ENCODE peak calls at places on chromosomes 12 and 14, in seven cellular contexts. One of them, this sample, is unnamed.

GRCh38 chr14:44901696-44902095 is 60.1 kb downstream of the KLHL28 start:
- DNase-seq in dorsolateral prefrontal cortex: no peak
- DNase-seq in foreskin fibroblast: no peak
- DNase-seq in GM12865: no peak
- DNase-seq in BJ: no peak
- DNase-seq in ascending aorta: no peak
- DNase-seq in tibial nerve: no peak
- DNase-seq in this sample: no peak

GRCh38 chr12:66066929-66067281 is 63.6 kb downstream of the LLPH start:
- DNase-seq in dorsolateral prefrontal cortex: no peak
- DNase-seq in foreskin fibroblast: no peak
- DNase-seq in GM12865: no peak
- DNase-seq in BJ: no peak
- DNase-seq in ascending aorta: no peak
- DNase-seq in tibial nerve: no peak
- DNase-seq in this sample: no peak

GRCh38 chr14:105577339-105577861 is 51.0 kb downstream of the TMEM121 start:
- DNase-seq in dorsolateral prefrontal cortex: no peak
- DNase-seq in foreskin fibroblast: no peak
- DNase-seq in GM12865: peak
- DNase-seq in BJ: no peak
- DNase-seq in ascending aorta: peak
- DNase-seq in tibial nerve: no peak
- DNase-seq in this sample: no peak

GRCh38 chr14:99383457-99384428 is 96.9 kb downstream of the SETD3 start:
- DNase-seq in dorsolateral prefrontal cortex: no peak
- DNase-seq in foreskin fibroblast: no peak
- DNase-seq in GM12865: no peak
- DNase-seq in BJ: no peak
- DNase-seq in ascending aorta: no peak
- DNase-seq in tibial nerve: no peak
- DNase-seq in this sample: no peak

GRCh38 chr14:67674139-67674479 is 323 bp downstream of the VTI1B start:
- DNase-seq in dorsolateral prefrontal cortex: peak
- DNase-seq in foreskin fibroblast: no peak
- DNase-seq in GM12865: peak
- DNase-seq in BJ: no peak
- DNase-seq in ascending aorta: peak
- DNase-seq in tibial nerve: peak
- DNase-seq in this sample: no peak

GRCh38 chr14:31578266-31578665 is 17.1 kb downstream of the NUBPL start:
- DNase-seq in dorsolateral prefrontal cortex: no peak
- DNase-seq in foreskin fibroblast: no peak
- DNase-seq in GM12865: no peak
- DNase-seq in BJ: no peak
- DNase-seq in ascending aorta: no peak
- DNase-seq in tibial nerve: no peak
- DNase-seq in this sample: no peak

GRCh38 chr14:97580923-97581495 is 783.8 kb downstream of the VRK1 start:
- DNase-seq in dorsolateral prefrontal cortex: no peak
- DNase-seq in foreskin fibroblast: no peak
- DNase-seq in GM12865: peak
- DNase-seq in BJ: no peak
- DNase-seq in ascending aorta: no peak
- DNase-seq in tibial nerve: no peak
- DNase-seq in this sample: no peak

GRCh38 chr14:58535084-58535483 is 102.7 kb upstream of the DACT1 start:
- DNase-seq in dorsolateral prefrontal cortex: no peak
- DNase-seq in foreskin fibroblast: no peak
- DNase-seq in GM12865: no peak
- DNase-seq in BJ: peak
- DNase-seq in ascending aorta: no peak
- DNase-seq in tibial nerve: no peak
- DNase-seq in this sample: no peak

GRCh38 chr12:93223440-93224426 is 154.0 kb upstream of the NUDT4 start:
- DNase-seq in dorsolateral prefrontal cortex: no peak
- DNase-seq in foreskin fibroblast: no peak
- DNase-seq in GM12865: no peak
- DNase-seq in BJ: no peak
- DNase-seq in ascending aorta: peak
- DNase-seq in tibial nerve: no peak
- DNase-seq in this sample: no peak

GRCh38 chr14:87131879-87132278 is 861.1 kb downstream of the GALC start:
- DNase-seq in dorsolateral prefrontal cortex: no peak
- DNase-seq in foreskin fibroblast: peak
- DNase-seq in GM12865: no peak
- DNase-seq in BJ: no peak
- DNase-seq in ascending aorta: no peak
- DNase-seq in tibial nerve: no peak
- DNase-seq in this sample: no peak

GRCh38 chr14:20305265-20306078 is at the start of gene TTC5:
- DNase-seq in dorsolateral prefrontal cortex: peak
- DNase-seq in foreskin fibroblast: peak
- DNase-seq in GM12865: peak
- DNase-seq in BJ: peak
- DNase-seq in ascending aorta: peak
- DNase-seq in tibial nerve: peak
- DNase-seq in this sample: peak

GRCh38 chr12:18799561-18799960 is 61.6 kb downstream of the CAPZA3 start:
- DNase-seq in dorsolateral prefrontal cortex: no peak
- DNase-seq in foreskin fibroblast: no peak
- DNase-seq in GM12865: no peak
- DNase-seq in BJ: no peak
- DNase-seq in ascending aorta: no peak
- DNase-seq in tibial nerve: no peak
- DNase-seq in this sample: no peak

GRCh38 chr14:49505026-49505766 is 81.0 kb downstream of the RPS29 start:
- DNase-seq in dorsolateral prefrontal cortex: no peak
- DNase-seq in foreskin fibroblast: no peak
- DNase-seq in GM12865: no peak
- DNase-seq in BJ: no peak
- DNase-seq in ascending aorta: no peak
- DNase-seq in tibial nerve: no peak
- DNase-seq in this sample: no peak

GRCh38 chr12:109604902-109605536 is 31.4 kb downstream of the MVK start:
- DNase-seq in dorsolateral prefrontal cortex: no peak
- DNase-seq in foreskin fibroblast: no peak
- DNase-seq in GM12865: no peak
- DNase-seq in BJ: no peak
- DNase-seq in ascending aorta: no peak
- DNase-seq in tibial nerve: no peak
- DNase-seq in this sample: no peak

DNA sequence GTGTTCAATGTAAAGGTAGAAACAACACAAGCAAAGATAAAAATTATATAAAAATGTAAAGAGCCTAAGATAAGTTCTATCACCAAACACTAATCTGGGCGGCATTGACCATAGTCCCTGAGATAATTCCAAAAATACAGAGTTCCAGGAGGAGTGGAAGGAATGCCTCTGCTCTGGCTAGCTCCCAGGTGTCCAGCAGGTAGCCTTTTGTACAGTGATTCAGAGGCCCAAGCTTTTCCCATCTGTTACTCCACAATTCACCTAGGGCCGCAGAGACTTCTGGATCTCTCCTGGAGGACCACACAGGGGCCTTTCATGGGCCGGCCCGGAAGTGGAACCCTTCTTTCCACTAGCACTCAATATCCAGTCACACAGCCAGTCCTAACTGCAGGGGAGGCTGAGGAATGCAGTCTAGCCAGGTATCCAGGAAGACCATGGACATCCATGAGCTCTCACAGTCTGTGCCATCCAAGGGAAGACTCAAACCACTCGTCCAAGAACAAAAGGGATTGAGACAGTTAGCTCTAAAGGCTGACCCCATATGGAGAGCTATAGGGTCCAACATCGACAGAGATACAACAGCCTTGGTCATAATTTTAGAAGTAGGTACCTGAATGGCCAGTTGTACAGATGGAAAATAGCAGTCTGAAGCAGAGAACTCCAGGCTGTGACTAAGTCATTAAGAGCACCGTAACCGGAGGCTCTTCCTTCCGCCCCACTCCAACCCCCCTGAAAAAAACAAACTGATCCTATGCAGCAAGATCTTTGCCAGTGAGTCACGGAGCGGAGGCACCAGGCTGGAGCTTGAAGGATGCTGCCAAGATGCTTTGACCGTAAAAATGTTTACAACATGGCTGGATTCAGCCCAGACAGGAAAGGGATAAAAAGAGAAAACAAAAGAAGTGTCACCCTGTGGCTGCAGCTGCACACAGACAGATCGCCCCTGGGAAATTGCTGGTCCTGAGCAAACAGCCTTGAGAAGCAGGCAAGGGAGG is 204.8 kb downstream of the NUAK1 start:
- DNase-seq in dorsolateral prefrontal cortex: no peak
- DNase-seq in foreskin fibroblast: peak
- DNase-seq in GM12865: no peak
- DNase-seq in BJ: peak
- DNase-seq in ascending aorta: peak
- DNase-seq in tibial nerve: no peak
- DNase-seq in this sample: peak
- H3K4me3 ChIP-seq in dorsolateral prefrontal cortex: no peak
- H3K4me3 ChIP-seq in foreskin fibroblast: no peak
- H3K4me3 ChIP-seq in GM12865: no peak
- H3K4me3 ChIP-seq in BJ: no peak
- H3K4me3 ChIP-seq in ascending aorta: no peak
- H3K4me3 ChIP-seq in tibial nerve: no peak
- H3K4me3 ChIP-seq in this sample: no peak

DNA sequence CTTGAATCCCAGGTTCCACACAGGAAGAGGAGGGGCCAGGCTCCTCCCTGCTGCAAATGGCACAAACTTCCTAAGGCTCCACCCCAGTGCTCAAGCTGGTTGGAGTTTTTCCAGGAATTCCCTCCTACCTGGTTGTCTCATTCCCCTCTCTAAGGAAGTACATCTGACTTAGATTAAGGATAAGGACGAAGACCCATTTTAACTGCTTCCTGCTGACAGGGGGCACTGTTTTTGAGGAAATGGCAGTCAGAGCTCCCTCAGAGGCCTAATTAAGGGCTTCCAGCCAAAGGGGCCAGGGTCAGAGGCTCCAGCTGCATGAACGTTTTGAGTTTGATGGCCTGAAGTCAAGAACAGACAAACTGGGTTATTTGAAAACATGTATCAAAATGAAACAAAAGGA is 1084.7 kb downstream of the SLC6A15 start:
- DNase-seq in dorsolateral prefrontal cortex: no peak
- DNase-seq in foreskin fibroblast: no peak
- DNase-seq in GM12865: no peak
- DNase-seq in BJ: no peak
- DNase-seq in ascending aorta: no peak
- DNase-seq in tibial nerve: no peak
- DNase-seq in this sample: peak
- TF ChIP-seq CTCF in dorsolateral prefrontal cortex: no peak
- TF ChIP-seq CTCF in foreskin fibroblast: no peak
- TF ChIP-seq CTCF in GM12865: no peak
- TF ChIP-seq CTCF in BJ: no peak
- TF ChIP-seq CTCF in ascending aorta: no peak
- TF ChIP-seq CTCF in tibial nerve: peak
- TF ChIP-seq CTCF in this sample: peak

GRCh38 chr12:57735952-57736742 is 2.4 kb downstream of the AGAP2 start:
- DNase-seq in dorsolateral prefrontal cortex: no peak
- DNase-seq in foreskin fibroblast: no peak
- DNase-seq in GM12865: no peak
- DNase-seq in BJ: no peak
- DNase-seq in ascending aorta: no peak
- DNase-seq in tibial nerve: no peak
- DNase-seq in this sample: no peak

GRCh38 chr12:57735198-57735855 is 3.2 kb downstream of the AGAP2 start:
- DNase-seq in dorsolateral prefrontal cortex: no peak
- DNase-seq in foreskin fibroblast: no peak
- DNase-seq in GM12865: no peak
- DNase-seq in BJ: no peak
- DNase-seq in ascending aorta: no peak
- DNase-seq in tibial nerve: no peak
- DNase-seq in this sample: no peak

GRCh38 chr12:57737467-57738141 is 938 bp downstream of the AGAP2 start:
- DNase-seq in dorsolateral prefrontal cortex: no peak
- DNase-seq in foreskin fibroblast: no peak
- DNase-seq in GM12865: no peak
- DNase-seq in BJ: no peak
- DNase-seq in ascending aorta: no peak
- DNase-seq in tibial nerve: no peak
- DNase-seq in this sample: no peak

GRCh38 chr12:57738142-57738474 is 434 bp downstream of the AGAP2 start:
- DNase-seq in dorsolateral prefrontal cortex: no peak
- DNase-seq in foreskin fibroblast: no peak
- DNase-seq in GM12865: no peak
- DNase-seq in BJ: no peak
- DNase-seq in ascending aorta: no peak
- DNase-seq in tibial nerve: no peak
- DNase-seq in this sample: no peak

GRCh38 chr12:57736743-57737466 is 1.6 kb downstream of the AGAP2 start:
- DNase-seq in dorsolateral prefrontal cortex: no peak
- DNase-seq in foreskin fibroblast: no peak
- DNase-seq in GM12865: no peak
- DNase-seq in BJ: no peak
- DNase-seq in ascending aorta: no peak
- DNase-seq in tibial nerve: no peak
- DNase-seq in this sample: no peak
- H3K4me3 ChIP-seq in dorsolateral prefrontal cortex: peak
- H3K4me3 ChIP-seq in foreskin fibroblast: no peak
- H3K4me3 ChIP-seq in GM12865: no peak
- H3K4me3 ChIP-seq in BJ: no peak
- H3K4me3 ChIP-seq in ascending aorta: peak
- H3K4me3 ChIP-seq in tibial nerve: no peak
- H3K4me3 ChIP-seq in this sample: no peak

DNA sequence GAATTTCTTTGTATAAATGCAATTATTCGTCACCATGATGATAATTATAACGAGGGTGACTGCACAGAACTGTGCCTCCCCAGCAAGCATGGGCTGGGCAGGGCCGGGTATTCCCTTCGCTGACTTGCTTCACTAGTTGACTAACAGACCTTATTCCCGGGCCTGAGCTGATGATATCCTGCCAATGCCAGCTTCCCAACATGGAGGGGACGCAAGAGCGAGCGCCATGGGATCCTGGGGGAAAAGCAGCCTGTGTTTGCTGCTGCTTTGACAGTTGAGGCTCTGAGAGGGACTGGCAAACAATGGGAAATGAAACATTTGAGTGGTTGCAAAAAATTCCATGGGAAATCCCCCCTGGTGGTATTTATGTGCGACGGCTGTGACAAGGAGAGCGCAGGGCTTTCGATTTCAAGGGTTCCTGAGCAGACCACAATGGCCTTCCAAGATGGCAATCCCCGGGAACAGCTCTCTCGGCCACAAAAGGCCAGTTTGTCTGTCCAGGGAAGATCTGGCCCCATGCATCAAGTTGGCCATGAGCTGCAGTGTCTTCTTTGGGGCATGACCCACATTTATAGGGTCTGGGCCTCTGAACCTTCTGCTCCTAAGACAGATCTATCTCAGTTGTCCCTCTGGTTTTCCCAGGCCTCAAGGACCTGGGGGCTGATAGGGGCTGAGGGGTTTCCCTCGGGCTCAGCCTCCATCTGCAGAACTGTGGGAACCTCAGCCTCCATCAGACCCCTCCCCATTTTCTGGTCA is 21.9 kb upstream of the MAP1LC3B2 start:
- DNase-seq in dorsolateral prefrontal cortex: no peak
- DNase-seq in foreskin fibroblast: no peak
- DNase-seq in GM12865: peak
- DNase-seq in BJ: no peak
- DNase-seq in ascending aorta: no peak
- DNase-seq in tibial nerve: no peak
- DNase-seq in this sample: no peak
- TF ChIP-seq CTCF in dorsolateral prefrontal cortex: no peak
- TF ChIP-seq CTCF in foreskin fibroblast: no peak
- TF ChIP-seq CTCF in GM12865: no peak
- TF ChIP-seq CTCF in BJ: no peak
- TF ChIP-seq CTCF in ascending aorta: no peak
- TF ChIP-seq CTCF in tibial nerve: no peak
- TF ChIP-seq CTCF in this sample: no peak

This sample was measured in HFF-Myc.